ENCODE peak calls at places on chromosome 11, in seven cellular contexts. W is GM12865, P is Calu3, O is lower leg skin, T is GM13976, G is psoas muscle, R is fibroblast of mammary gland. A is an unnamed sample.

GRCh38 chr11:78516281-78516680 is 58.4 kb downstream of the NARS2 start:
- DNase-seq in W (no peak), P (no peak), O (no peak), T (no peak), G (no peak), R (no peak), A (no peak)

GRCh38 chr11:57527056-57527631 is 3.4 kb downstream of the TIMM10 start:
- DNase-seq in W (peak; percentile 75), P (peak; percentile 81), O (peak; percentile 71), T (no peak), G (peak; percentile 79), R (peak; percentile 63), A (no peak)

GRCh38 chr11:118618115-118618990 is 10.9 kb downstream of the PHLDB1 start:
- DNase-seq in W (no peak), P (no peak), O (no peak), T (no peak), G (peak; percentile 75), R (peak; percentile 87), A (no peak)

GRCh38 chr11:107151579-107151978 is 133.3 kb upstream of the GUCY1A2 start:
- DNase-seq in W (no peak), P (no peak), O (no peak), T (no peak), G (no peak), R (no peak), A (no peak)

GRCh38 chr11:76800466-76801200 is 17.5 kb downstream of the TSKU start:
- DNase-seq in W (no peak), P (no peak), O (peak; percentile 14), T (peak; percentile 4), G (no peak), R (no peak), A (no peak)

GRCh38 chr11:59753650-59754493 is 1.3 kb upstream of the STX3 start:
- DNase-seq in W (peak; percentile 83), P (peak; percentile 89), O (peak; percentile 88), T (peak; percentile 91), G (peak; percentile 91), R (peak; percentile 73), A (peak; percentile 92)

GRCh38 chr11:59611570-59612565 is 3.7 kb downstream of the OSBP start:
- DNase-seq in W (no peak), P (peak; percentile 46), O (no peak), T (no peak), G (no peak), R (peak; percentile 22), A (no peak)

GRCh38 chr11:579830-580601 is 3.7 kb downstream of the PHRF1 start:
- DNase-seq in W (no peak), P (no peak), O (no peak), T (no peak), G (no peak), R (peak; percentile 46), A (no peak)

GRCh38 chr11:119501777-119502405 is 78.9 kb upstream of the THY1 start:
- DNase-seq in W (no peak), P (no peak), O (no peak), T (no peak), G (no peak), R (no peak), A (no peak)

GRCh38 chr11:129992161-129992944 is 10.3 kb downstream of the PRDM10 start:
- DNase-seq in W (peak; percentile 54), P (peak; percentile 61), O (no peak), T (peak; percentile 62), G (no peak), R (peak; percentile 47), A (peak; percentile 55)

GRCh38 chr11:14819596-14819995 is 72.4 kb downstream of the CYP2R1 start:
- DNase-seq in W (no peak), P (no peak), O (no peak), T (no peak), G (no peak), R (peak; percentile 7), A (no peak)

GRCh38 chr11:1693327-1694063 is 3.5 kb upstream of the KRTAP5-6 start:
- DNase-seq in W (peak; percentile 64), P (peak; percentile 92), O (peak; percentile 73), T (peak; percentile 88), G (peak; percentile 88), R (peak; percentile 44), A (peak; percentile 86)

GRCh38 chr11:43681543-43681942 is 1.0 kb downstream of the HSD17B12 start:
- DNase-seq in W (no peak), P (no peak), O (no peak), T (no peak), G (no peak), R (peak; percentile 42), A (no peak)

DNA sequence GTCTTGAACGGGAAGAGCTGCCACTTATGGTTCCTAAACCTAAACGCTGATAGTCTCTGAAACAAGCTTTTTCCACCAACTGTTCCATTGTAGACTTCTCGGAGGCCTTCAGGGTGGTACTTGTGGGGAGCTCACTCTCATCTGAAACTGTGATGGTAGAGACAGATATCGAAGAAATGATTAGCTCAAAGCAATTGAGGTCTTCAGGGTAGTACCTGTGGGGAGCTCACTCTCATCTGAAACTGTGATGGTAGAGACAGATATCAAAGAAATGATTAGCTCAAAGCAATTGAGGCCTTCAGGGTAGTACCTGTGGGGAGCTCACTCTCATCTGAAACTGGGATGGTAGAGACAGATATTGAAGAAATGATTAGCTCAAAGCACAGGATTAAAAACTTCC is 175.7 kb downstream of the SWAP70 start:
- DNase-seq in W (no peak), P (no peak), O (no peak), T (no peak), G (no peak), R (no peak), A (no peak)
- TF ChIP-seq CTCF in W (no peak), P (no peak), O (no peak), T (no peak), G (no peak), R (no peak), A (no peak)

DNA sequence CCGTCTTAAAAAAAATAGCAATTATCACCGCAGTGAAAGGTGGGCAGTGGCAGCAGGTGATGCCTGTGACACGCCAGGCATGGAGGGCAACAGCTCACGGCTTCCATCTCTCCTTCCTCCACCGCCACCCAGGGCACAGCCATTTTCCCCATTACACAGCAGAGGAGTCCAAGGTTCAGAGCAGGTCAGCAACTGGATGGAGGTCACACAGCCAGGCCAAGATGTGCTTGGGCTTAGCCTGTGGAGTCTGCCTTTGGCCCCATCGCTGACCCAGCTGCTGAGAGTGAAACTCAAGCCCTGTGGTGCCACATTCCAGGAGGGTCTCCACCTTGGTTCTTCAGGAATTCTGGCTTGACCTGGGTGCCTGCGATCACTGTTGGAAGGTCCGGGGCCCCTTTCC is 411.1 kb downstream of the SHANK2 start:
- DNase-seq in W (no peak), P (no peak), O (no peak), T (no peak), G (no peak), R (no peak), A (no peak)
- TF ChIP-seq CTCF in W (no peak), P (no peak), O (no peak), T (no peak), G (no peak), R (no peak), A (no peak)

GRCh38 chr11:102831709-102832492 is 11.5 kb downstream of the MMP3 start:
- DNase-seq in W (no peak), P (no peak), O (no peak), T (no peak), G (no peak), R (peak; percentile 44), A (no peak)

GRCh38 chr11:102832612-102833011 is 10.8 kb downstream of the MMP3 start:
- DNase-seq in W (no peak), P (no peak), O (no peak), T (no peak), G (no peak), R (no peak), A (no peak)

GRCh38 chr11:102830328-102830727 is 13.1 kb downstream of the MMP3 start:
- DNase-seq in W (no peak), P (no peak), O (no peak), T (no peak), G (no peak), R (peak; percentile 30), A (no peak)

GRCh38 chr11:102829671-102830070 is 13.7 kb downstream of the MMP3 start:
- DNase-seq in W (no peak), P (no peak), O (no peak), T (no peak), G (no peak), R (no peak), A (no peak)

GRCh38 chr11:102831128-102831708 is 12.2 kb downstream of the MMP3 start:
- DNase-seq in W (peak; percentile 23), P (peak; percentile 79), O (peak; percentile 32), T (peak; percentile 29), G (peak; percentile 64), R (peak; percentile 70), A (peak; percentile 32)
- TF ChIP-seq CTCF in W (peak; percentile 37), P (peak; percentile 57), O (no peak), T (peak; percentile 26), G (no peak), R (peak; percentile 72), A (peak; percentile 43)

GRCh38 chr11:15918212-15918611 is 438.1 kb downstream of the SOX6 start:
- DNase-seq in W (no peak), P (no peak), O (no peak), T (no peak), G (no peak), R (no peak), A (no peak)
- TF ChIP-seq CTCF in W (no peak), P (no peak), O (no peak), T (no peak), G (no peak), R (no peak), A (no peak)

GRCh38 chr11:12180257-12181205 is 70.1 kb downstream of the MICAL2 start:
- DNase-seq in W (no peak), P (no peak), O (no peak), T (no peak), G (no peak), R (no peak), A (no peak)
- TF ChIP-seq CTCF in W (no peak), P (no peak), O (no peak), T (no peak), G (no peak), R (no peak), A (no peak)